ENCODE peak calls at places on chromosomes 7 and 10, in six cellular contexts. One of them, this sample, is unnamed.

GRCh38 chr10:31952066-31952465 is 23.4 kb upstream of the ARHGAP12 start:
- DNase-seq in vagina: no peak
- DNase-seq in ovary: no peak
- DNase-seq in lower lobe of right lung: no peak
- DNase-seq in cardiac muscle cell: no peak
- DNase-seq in left lung: no peak
- DNase-seq in this sample: peak; percentile 74

GRCh38 chr10:10644317-10645111 is 373.2 kb upstream of the CELF2 start:
- DNase-seq in cardiac muscle cell: no peak
- DNase-seq in lower lobe of right lung: no peak
- DNase-seq in ovary: no peak
- DNase-seq in left lung: no peak
- DNase-seq in vagina: no peak
- DNase-seq in this sample: no peak

GRCh38 chr10:93604145-93604544 is 3.1 kb upstream of the RBP4 start:
- DNase-seq in lower lobe of right lung: no peak
- DNase-seq in vagina: no peak
- DNase-seq in ovary: no peak
- DNase-seq in cardiac muscle cell: no peak
- DNase-seq in left lung: no peak
- DNase-seq in this sample: no peak

GRCh38 chr7:23334482-23335056 is 35.4 kb downstream of the MALSU1 start:
- DNase-seq in ovary: peak; percentile 39
- DNase-seq in left lung: peak; percentile 41
- DNase-seq in vagina: no peak
- DNase-seq in lower lobe of right lung: no peak
- DNase-seq in cardiac muscle cell: no peak
- DNase-seq in this sample: peak; percentile 48

GRCh38 chr7:21365866-21366624 is 61.8 kb upstream of the SP4 start:
- DNase-seq in ovary: no peak
- DNase-seq in vagina: no peak
- DNase-seq in lower lobe of right lung: no peak
- DNase-seq in left lung: no peak
- DNase-seq in cardiac muscle cell: no peak
- DNase-seq in this sample: peak; percentile 81

GRCh38 chr7:115906690-115907089 is 123.9 kb downstream of the TFEC start:
- DNase-seq in lower lobe of right lung: no peak
- DNase-seq in vagina: no peak
- DNase-seq in cardiac muscle cell: no peak
- DNase-seq in ovary: no peak
- DNase-seq in left lung: no peak
- DNase-seq in this sample: no peak

GRCh38 chr7:5234852-5235831 is 45.1 kb downstream of the WIPI2 start:
- DNase-seq in left lung: no peak
- DNase-seq in lower lobe of right lung: peak; percentile 47
- DNase-seq in vagina: no peak
- DNase-seq in ovary: no peak
- DNase-seq in cardiac muscle cell: no peak
- DNase-seq in this sample: no peak

GRCh38 chr7:96217147-96217546 is 104.8 kb downstream of the SLC25A13 start:
- DNase-seq in left lung: no peak
- DNase-seq in lower lobe of right lung: no peak
- DNase-seq in vagina: no peak
- DNase-seq in ovary: no peak
- DNase-seq in cardiac muscle cell: no peak
- DNase-seq in this sample: no peak

GRCh38 chr10:4533626-4534025 is 292.4 kb upstream of the AKR1E2 start:
- DNase-seq in cardiac muscle cell: no peak
- DNase-seq in lower lobe of right lung: no peak
- DNase-seq in ovary: no peak
- DNase-seq in vagina: no peak
- DNase-seq in left lung: no peak
- DNase-seq in this sample: no peak

GRCh38 chr7:43844257-43844656 is 25.1 kb downstream of the MRPS24 start:
- DNase-seq in vagina: no peak
- DNase-seq in ovary: no peak
- DNase-seq in cardiac muscle cell: no peak
- DNase-seq in left lung: no peak
- DNase-seq in lower lobe of right lung: no peak
- DNase-seq in this sample: no peak

GRCh38 chr10:51706225-51706624 is 6.8 kb upstream of the CSTF2T start:
- DNase-seq in cardiac muscle cell: no peak
- DNase-seq in lower lobe of right lung: no peak
- DNase-seq in left lung: peak; percentile 55
- DNase-seq in ovary: peak; percentile 96
- DNase-seq in vagina: no peak
- DNase-seq in this sample: no peak

GRCh38 chr7:103065666-103066065 is 8.9 kb downstream of the FBXL13 start:
- DNase-seq in lower lobe of right lung: no peak
- DNase-seq in ovary: peak; percentile 49
- DNase-seq in vagina: no peak
- DNase-seq in left lung: peak; percentile 37
- DNase-seq in cardiac muscle cell: peak; percentile 56
- DNase-seq in this sample: peak; percentile 9

GRCh38 chr10:12510566-12510965 is 161.2 kb downstream of the CAMK1D start:
- DNase-seq in left lung: no peak
- DNase-seq in lower lobe of right lung: no peak
- DNase-seq in vagina: peak; percentile 61
- DNase-seq in ovary: no peak
- DNase-seq in cardiac muscle cell: no peak
- DNase-seq in this sample: no peak

GRCh38 chr10:117413928-117414618 is 38.8 kb upstream of the PDZD8 start:
- DNase-seq in ovary: no peak
- DNase-seq in lower lobe of right lung: no peak
- DNase-seq in vagina: no peak
- DNase-seq in cardiac muscle cell: no peak
- DNase-seq in left lung: no peak
- DNase-seq in this sample: peak; percentile 36

GRCh38 chr10:122281751-122282150 is 10.7 kb downstream of the BTBD16 start:
- DNase-seq in left lung: peak; percentile 8
- DNase-seq in lower lobe of right lung: no peak
- DNase-seq in vagina: no peak
- DNase-seq in cardiac muscle cell: no peak
- DNase-seq in ovary: peak; percentile 7
- DNase-seq in this sample: peak; percentile 10

GRCh38 chr10:105024184-105024583 is 383.1 kb downstream of the SORCS3 start:
- DNase-seq in left lung: no peak
- DNase-seq in lower lobe of right lung: no peak
- DNase-seq in vagina: no peak
- DNase-seq in cardiac muscle cell: peak; percentile 1
- DNase-seq in ovary: no peak
- DNase-seq in this sample: no peak

GRCh38 chr7:132930881-132931280 is 151.0 kb downstream of the CHCHD3 start:
- DNase-seq in left lung: no peak
- DNase-seq in ovary: no peak
- DNase-seq in cardiac muscle cell: peak; percentile 8
- DNase-seq in vagina: no peak
- DNase-seq in lower lobe of right lung: no peak
- DNase-seq in this sample: peak; percentile 19

GRCh38 chr10:27635699-27636270 is 109.8 kb downstream of the MKX start:
- DNase-seq in lower lobe of right lung: no peak
- DNase-seq in cardiac muscle cell: no peak
- DNase-seq in vagina: no peak
- DNase-seq in ovary: no peak
- DNase-seq in left lung: no peak
- DNase-seq in this sample: no peak

GRCh38 chr7:94276046-94276445 is 118.6 kb upstream of the COL1A2 start:
- DNase-seq in left lung: no peak
- DNase-seq in ovary: no peak
- DNase-seq in cardiac muscle cell: peak; percentile 63
- DNase-seq in lower lobe of right lung: no peak
- DNase-seq in vagina: no peak
- DNase-seq in this sample: peak; percentile 7

GRCh38 chr10:42783181-42783549 is 570 bp downstream of the BMS1 start:
- DNase-seq in lower lobe of right lung: no peak
- DNase-seq in cardiac muscle cell: no peak
- DNase-seq in ovary: no peak
- DNase-seq in vagina: no peak
- DNase-seq in left lung: no peak
- DNase-seq in this sample: peak; percentile 33

GRCh38 chr7:124041439-124041838 is 8.6 kb upstream of the TMEM229A start:
- DNase-seq in cardiac muscle cell: no peak
- DNase-seq in ovary: no peak
- DNase-seq in left lung: no peak
- DNase-seq in vagina: no peak
- DNase-seq in lower lobe of right lung: no peak
- DNase-seq in this sample: no peak

GRCh38 chr10:19826712-19827111 is 10.5 kb downstream of the PLXDC2 start:
- DNase-seq in left lung: no peak
- DNase-seq in cardiac muscle cell: no peak
- DNase-seq in vagina: no peak
- DNase-seq in ovary: no peak
- DNase-seq in lower lobe of right lung: no peak
- DNase-seq in this sample: peak; percentile 5
- H3K4me1 ChIP-seq in left lung: peaks cover 4% of the 10 kb centered on the region
- H3K4me1 ChIP-seq in cardiac muscle cell: peaks cover 34% of the 10 kb centered on the region
- H3K4me1 ChIP-seq in vagina: peaks cover 61% of the 10 kb centered on the region
- H3K4me1 ChIP-seq in ovary: peaks cover 11% of the 10 kb centered on the region
- H3K4me1 ChIP-seq in lower lobe of right lung: peaks cover 47% of the 10 kb centered on the region
- H3K4me1 ChIP-seq in this sample: no peaks in the 10 kb centered on the region

DNA sequence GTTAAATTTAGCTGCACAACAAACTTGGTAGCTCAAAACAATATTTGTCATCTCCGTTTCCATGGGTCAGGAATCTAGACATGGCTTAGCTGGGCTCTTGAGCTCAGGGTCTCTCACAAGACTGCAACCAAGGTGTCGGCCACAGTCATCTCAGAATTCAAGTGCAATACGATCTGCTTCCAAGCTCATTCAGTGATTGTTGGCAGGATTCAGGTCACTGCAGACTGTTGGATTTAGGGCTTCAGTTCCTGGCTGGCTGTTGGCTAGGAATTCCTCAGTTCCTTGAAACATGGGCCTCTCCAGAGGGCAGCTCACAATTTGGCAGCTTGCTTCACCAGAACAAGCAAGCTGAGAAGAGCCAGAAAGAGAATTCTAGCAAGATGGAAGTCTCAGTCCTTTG is 17.5 kb upstream of the CHST3 start:
- DNase-seq in lower lobe of right lung: no peak
- DNase-seq in ovary: no peak
- DNase-seq in left lung: no peak
- DNase-seq in vagina: no peak
- DNase-seq in cardiac muscle cell: no peak
- DNase-seq in this sample: no peak
- H3K9me3 ChIP-seq in lower lobe of right lung: peaks cover 44% of the 10 kb centered on the region
- H3K9me3 ChIP-seq in ovary: no peaks in the 10 kb centered on the region
- H3K9me3 ChIP-seq in left lung: no peaks in the 10 kb centered on the region
- H3K9me3 ChIP-seq in vagina: peaks cover 24% of the 10 kb centered on the region
- H3K9me3 ChIP-seq in cardiac muscle cell: no peaks in the 10 kb centered on the region
- H3K9me3 ChIP-seq in this sample: peaks cover 4% of the 10 kb centered on the region

GRCh38 chr7:151810434-151811232 is 66.3 kb downstream of the PRKAG2 start:
- DNase-seq in vagina: no peak
- DNase-seq in left lung: peak; percentile 21
- DNase-seq in ovary: no peak
- DNase-seq in lower lobe of right lung: peak; percentile 35
- DNase-seq in cardiac muscle cell: no peak
- DNase-seq in this sample: peak; percentile 68
- H3K4me1 ChIP-seq in vagina: no peaks in the 10 kb centered on the region
- H3K4me1 ChIP-seq in left lung: no peaks in the 10 kb centered on the region
- H3K4me1 ChIP-seq in ovary: no peaks in the 10 kb centered on the region
- H3K4me1 ChIP-seq in lower lobe of right lung: peaks cover 19% of the 10 kb centered on the region
- H3K4me1 ChIP-seq in cardiac muscle cell: no peaks in the 10 kb centered on the region
- H3K4me1 ChIP-seq in this sample: peaks cover 20% of the 10 kb centered on the region

GRCh38 chr10:38050212-38050611 is 39.7 kb downstream of the ZNF33A start:
- DNase-seq in vagina: no peak
- DNase-seq in lower lobe of right lung: no peak
- DNase-seq in left lung: no peak
- DNase-seq in ovary: no peak
- DNase-seq in cardiac muscle cell: no peak
- DNase-seq in this sample: no peak

GRCh38 chr10:38054361-38054797 is 39.8 kb upstream of the ZNF37A start:
- DNase-seq in ovary: no peak
- DNase-seq in left lung: no peak
- DNase-seq in cardiac muscle cell: no peak
- DNase-seq in vagina: no peak
- DNase-seq in lower lobe of right lung: no peak
- DNase-seq in this sample: no peak
- H3K9me3 ChIP-seq in ovary: peaks cover 2% of the 10 kb centered on the region
- H3K9me3 ChIP-seq in left lung: no peaks in the 10 kb centered on the region
- H3K9me3 ChIP-seq in cardiac muscle cell: peaks cover 8% of the 10 kb centered on the region
- H3K9me3 ChIP-seq in vagina: peaks cover 19% of the 10 kb centered on the region
- H3K9me3 ChIP-seq in lower lobe of right lung: peaks cover 64% of the 10 kb centered on the region
- H3K9me3 ChIP-seq in this sample: no peaks in the 10 kb centered on the region

DNA sequence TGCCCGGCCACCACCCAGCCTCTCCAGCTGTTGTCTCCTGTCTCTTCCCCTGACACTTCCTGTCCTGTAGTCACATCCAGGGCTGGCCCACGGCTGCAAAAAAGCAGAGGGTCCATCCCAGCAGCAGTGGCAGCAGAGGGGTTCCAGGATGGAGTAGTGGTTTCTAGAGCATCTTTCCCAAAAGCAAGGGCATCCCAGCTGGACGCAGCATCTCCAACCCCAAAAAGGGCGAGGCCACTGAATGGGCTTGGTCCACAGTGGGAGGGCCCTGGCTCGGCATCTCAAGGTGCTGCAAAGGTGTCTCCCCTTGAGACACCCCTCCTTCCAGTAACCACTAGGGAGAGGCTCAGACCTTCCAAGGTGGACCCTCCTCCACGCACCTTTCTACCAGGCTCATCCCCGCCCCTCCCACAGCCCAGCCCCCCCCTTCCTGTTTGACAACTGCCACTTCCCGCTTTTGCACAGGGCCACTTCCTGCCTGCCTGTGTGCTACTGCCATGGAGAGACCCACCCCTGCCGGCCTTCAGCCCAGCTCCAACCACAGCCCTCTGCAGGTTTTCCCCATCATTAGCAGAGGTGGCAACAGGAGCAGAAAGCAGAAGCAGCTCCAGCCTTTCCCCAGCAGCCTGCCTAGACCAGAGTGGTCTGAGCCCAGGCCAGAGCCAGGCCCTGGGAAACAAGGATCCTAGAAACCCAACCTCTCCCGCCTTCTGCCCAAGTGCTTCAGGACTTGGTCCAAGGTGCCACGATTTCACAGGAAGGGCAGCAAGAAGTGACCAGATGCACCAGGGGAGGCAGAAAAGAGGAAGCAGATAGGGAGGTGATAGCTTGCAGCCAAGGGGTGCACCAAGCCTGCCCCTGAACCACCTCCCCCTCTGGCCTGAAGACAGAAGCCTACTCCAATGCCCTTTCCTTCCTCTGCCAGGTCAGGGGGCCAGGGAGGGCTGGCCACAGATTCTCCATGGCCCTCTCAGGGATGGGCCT is 8.6 kb downstream of the CAMK2G start:
- DNase-seq in ovary: no peak
- DNase-seq in left lung: peak; percentile 78
- DNase-seq in lower lobe of right lung: peak; percentile 84
- DNase-seq in cardiac muscle cell: no peak
- DNase-seq in vagina: no peak
- DNase-seq in this sample: peak; percentile 54
- H3K4me1 ChIP-seq in ovary: no peaks in the 10 kb centered on the region
- H3K4me1 ChIP-seq in left lung: peaks cover 9% of the 10 kb centered on the region
- H3K4me1 ChIP-seq in lower lobe of right lung: peaks cover 50% of the 10 kb centered on the region
- H3K4me1 ChIP-seq in cardiac muscle cell: peaks cover 28% of the 10 kb centered on the region
- H3K4me1 ChIP-seq in vagina: peaks cover 50% of the 10 kb centered on the region
- H3K4me1 ChIP-seq in this sample: peaks cover 8% of the 10 kb centered on the region